ENCODE peak calls at places on chromosomes 2 and 18, in four cellular contexts. I is fibroblast of villous mesenchyme, N is AG09309, Q is brain microvascular endothelial cell. H is an unnamed sample.

GRCh38 chr2:203786912-203787311 is 80.5 kb downstream of the CD28 start:
- DNase-seq in Q (no peak), N (no peak), I (peak; percentile 24), H (peak; percentile 70)

GRCh38 chr2:166627893-166628292 is 133.8 kb upstream of the SCN7A start:
- DNase-seq in I (no peak), Q (no peak), N (no peak), H (peak; percentile 37)

GRCh38 chr18:61699397-61700090 is 193.3 kb downstream of the RNF152 start:
- DNase-seq in Q (no peak), I (no peak), N (no peak), H (peak; percentile 7)

GRCh38 chr18:12686100-12686499 is 16.4 kb downstream of the CEP76 start:
- DNase-seq in I (peak; percentile 38), Q (peak; percentile 23), N (no peak), H (peak; percentile 72)

GRCh38 chr2:124112966-124113365 is 87.9 kb downstream of the CNTNAP5 start:
- DNase-seq in N (no peak), I (no peak), Q (peak; percentile 0), H (peak; percentile 3)

GRCh38 chr18:8501044-8501443 is 108.2 kb upstream of the RAB12 start:
- DNase-seq in I (peak; percentile 59), N (no peak), Q (no peak), H (no peak)

GRCh38 chr2:24365051-24365450 is 4.7 kb upstream of the ITSN2 start:
- DNase-seq in I (no peak), Q (no peak), N (no peak), H (peak; percentile 22)

GRCh38 chr2:160308476-160308875 is 108.4 kb upstream of the ITGB6 start:
- DNase-seq in I (no peak), N (no peak), Q (no peak), H (no peak)

GRCh38 chr2:100865819-100866462 is 46.0 kb downstream of the NPAS2 start:
- DNase-seq in N (no peak), Q (peak; percentile 70), I (peak; percentile 76), H (peak; percentile 74)

GRCh38 chr2:177501186-177501585 is 108.6 kb downstream of the AGPS start:
- DNase-seq in Q (no peak), N (no peak), I (no peak), H (no peak)

GRCh38 chr2:167191588-167191987 is 303.3 kb downstream of the XIRP2 start:
- DNase-seq in Q (no peak), I (no peak), N (no peak), H (peak; percentile 53)

GRCh38 chr2:202376460-202377307 is 557 bp downstream of the BMPR2 start:
- DNase-seq in I (peak; percentile 59), N (no peak), Q (no peak), H (peak; percentile 52)

GRCh38 chr2:8750221-8750620 is 68.4 kb downstream of the ID2 start:
- DNase-seq in Q (no peak), I (peak; percentile 4), N (no peak), H (peak; percentile 6)

GRCh38 chr2:210072922-210073509 is 70.6 kb downstream of the RPE start:
- DNase-seq in Q (peak; percentile 35), I (peak; percentile 65), N (peak; percentile 5), H (peak; percentile 79)

GRCh38 chr18:56286775-56287174 is 351.6 kb downstream of the TXNL1 start:
- DNase-seq in I (peak; percentile 2), N (peak; percentile 62), Q (peak; percentile 20), H (no peak)

GRCh38 chr18:5584751-5585417 is 41.1 kb upstream of the EPB41L3 start:
- DNase-seq in Q (peak; percentile 30), N (no peak), I (no peak), H (peak; percentile 78)

GRCh38 chr2:61253136-61253535 is 91.1 kb downstream of the C2orf74 start:
- DNase-seq in Q (no peak), N (no peak), I (no peak), H (no peak)

GRCh38 chr2:143254108-143254507 is 124.9 kb downstream of the ARHGAP15 start:
- DNase-seq in I (peak; percentile 4), Q (no peak), N (no peak), H (no peak)

GRCh38 chr2:142045641-142046040 is 85.2 kb downstream of the LRP1B start:
- DNase-seq in N (no peak), I (no peak), Q (no peak), H (no peak)

GRCh38 chr2:189517847-189518535 is 62.6 kb downstream of the SLC40A1 start:
- DNase-seq in Q (peak; percentile 28), N (no peak), I (peak; percentile 47), H (peak; percentile 85)

GRCh38 chr2:237280235-237280634 is 133.7 kb downstream of the COL6A3 start:
- DNase-seq in I (peak; percentile 93), N (peak; percentile 97), Q (peak; percentile 97), H (peak; percentile 97)

GRCh38 chr18:2617974-2618373 is 37.6 kb upstream of the SMCHD1 start:
- DNase-seq in Q (no peak), I (no peak), N (no peak), H (peak; percentile 52)

DNA sequence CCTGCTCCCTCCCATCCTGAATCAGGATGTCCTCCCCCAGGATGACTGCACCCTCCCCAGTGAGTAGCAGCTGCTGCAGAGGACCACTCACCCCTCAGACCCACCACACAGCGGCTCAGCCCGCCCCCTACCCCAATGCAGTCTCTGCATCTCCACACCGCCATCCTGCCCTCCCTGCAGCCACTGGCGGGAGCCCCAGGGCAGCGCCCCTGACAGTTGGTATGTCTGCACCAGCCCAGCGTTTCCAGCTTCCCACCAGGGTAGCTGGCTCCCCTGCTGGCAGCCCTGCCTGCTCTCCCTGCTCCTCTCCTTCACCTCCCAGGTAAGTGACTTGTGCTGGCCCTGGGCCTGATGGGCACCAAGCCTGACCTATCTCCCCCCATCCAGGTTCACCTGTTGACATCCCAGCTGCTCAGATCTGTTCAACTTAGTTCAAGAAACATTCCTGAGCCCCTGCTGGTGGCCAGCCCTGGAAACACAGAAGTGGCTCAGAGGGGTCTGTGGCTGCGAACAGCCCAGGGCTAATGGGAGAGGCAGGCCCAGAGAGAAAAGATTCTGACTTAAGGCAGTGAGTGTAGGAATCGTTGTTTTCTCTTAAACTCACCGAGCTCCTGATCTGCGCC is 117.7 kb upstream of the RAB6C start:
- DNase-seq in Q (no peak), I (no peak), N (no peak), H (no peak)
- TF ChIP-seq CTCF in Q (no peak), I (no peak), N (no peak), H (no peak)

GRCh38 chr2:212176151-212176550 is 362.5 kb downstream of the ERBB4 start:
- DNase-seq in I (no peak), N (no peak), Q (no peak), H (no peak)

GRCh38 chr2:212173331-212173730 is 365.3 kb downstream of the ERBB4 start:
- DNase-seq in N (no peak), I (no peak), Q (no peak), H (no peak)

GRCh38 chr2:212170382-212170781 is 368.2 kb downstream of the ERBB4 start:
- DNase-seq in N (no peak), Q (no peak), I (no peak), H (no peak)

GRCh38 chr2:212177724-212178123 is 360.9 kb downstream of the ERBB4 start:
- DNase-seq in N (no peak), Q (peak; percentile 2), I (no peak), H (peak; percentile 38)

GRCh38 chr2:212173771-212174510 is 364.7 kb downstream of the ERBB4 start:
- DNase-seq in I (no peak), Q (peak; percentile 12), N (no peak), H (peak; percentile 35)
- H3K4me3 ChIP-seq in I (no peak overlapping the region), Q (no peak overlapping the region), N (no peak overlapping the region), H (no peak overlapping the region)

GRCh38 chr2:45085487-45085886 is 76.2 kb upstream of the SIX2 start:
- DNase-seq in N (no peak), I (no peak), Q (no peak), H (no peak)

DNA sequence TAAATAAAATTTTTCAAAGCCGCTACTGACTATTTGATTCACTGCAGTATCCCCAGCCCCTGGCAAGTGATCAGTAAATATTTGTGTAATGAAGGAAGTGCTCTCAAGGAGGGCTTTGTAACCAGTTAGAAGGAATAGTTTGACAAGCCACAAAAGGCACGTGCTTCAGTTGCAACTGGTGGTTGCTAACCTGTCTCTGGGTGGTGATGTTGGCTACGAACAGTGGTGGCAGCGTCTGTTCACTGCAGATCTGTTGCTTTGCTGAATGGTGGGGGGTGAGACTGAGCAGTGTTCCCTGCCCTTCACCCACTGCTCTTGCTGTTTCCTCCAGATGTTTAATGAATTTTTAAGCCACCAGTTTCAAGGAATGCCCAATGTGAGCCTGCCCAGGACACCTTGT is 73.9 kb upstream of the SIX2 start:
- DNase-seq in I (no peak), Q (no peak), N (no peak), H (peak; percentile 6)
- TF ChIP-seq CTCF in I (no peak), Q (no peak), N (no peak), H (no peak)

DNA sequence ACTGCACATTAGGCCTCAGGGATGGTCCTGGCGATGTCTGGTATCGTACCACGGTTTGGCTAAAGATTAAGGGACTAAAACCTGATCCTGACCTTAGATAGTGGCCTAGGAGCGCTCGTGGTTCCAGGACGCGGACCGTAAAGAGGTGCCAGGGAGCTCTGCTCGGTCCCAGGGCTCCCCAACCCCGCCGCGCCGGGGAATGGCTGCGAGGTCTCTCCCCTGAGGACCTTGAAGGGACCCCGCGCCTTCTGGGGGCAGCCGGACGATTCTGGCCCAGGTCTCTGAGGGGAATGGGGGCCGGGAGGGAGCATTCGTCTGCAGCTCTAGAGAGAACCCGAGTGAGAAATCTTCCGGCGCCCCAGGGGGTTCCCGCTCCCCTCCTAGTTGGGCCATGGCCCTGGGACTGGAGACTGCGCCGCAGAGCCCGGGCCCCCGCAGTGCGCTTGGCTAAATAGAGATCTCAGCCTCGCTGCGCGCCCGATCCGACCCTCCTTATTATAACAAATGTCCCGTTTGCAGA is 1.8 kb downstream of the PAX8 start:
- DNase-seq in I (no peak), Q (no peak), N (no peak), H (no peak)
- H3K4me3 ChIP-seq in I (no peak overlapping the region), Q (no peak overlapping the region), N (no peak overlapping the region), H (no peak overlapping the region)

H was measured in choroid plexus epithelial cell.